ENCODE peak calls at places on chromosomes 3 and 15, in eight cellular contexts. P, K, Q, S, L, U, J and B are unnamed samples.

GRCh38 chr3:11010406-11011165 is 18.0 kb downstream of the SLC6A1 start:
- DNase-seq in L (no peak), J (no peak), Q (no peak), K (no peak), U (no peak), S (no peak), P (no peak), B (no peak)

GRCh38 chr3:183100376-183100775 is 1.1 kb upstream of the MCCC1 start:
- DNase-seq in U (no peak), S (peak; percentile 17), L (no peak), Q (no peak), P (no peak), K (no peak), J (no peak), B (peak; percentile 53)

GRCh38 chr3:18386274-18386673 is 38.9 kb downstream of the SATB1 start:
- DNase-seq in K (no peak), Q (no peak), L (no peak), S (no peak), U (no peak), P (no peak), J (no peak), B (no peak)

GRCh38 chr3:120448707-120449650 is 1.8 kb downstream of the FSTL1 start:
- DNase-seq in Q (peak; percentile 22), K (no peak), L (no peak), P (no peak), S (no peak), J (peak; percentile 44), U (no peak), B (no peak)

GRCh38 chr15:94671845-94672524 is 440.6 kb downstream of the MCTP2 start:
- DNase-seq in L (no peak), J (no peak), S (no peak), U (no peak), P (no peak), Q (no peak), K (no peak), B (no peak)

GRCh38 chr15:63501256-63502089 is 2.9 kb upstream of the USP3 start:
- DNase-seq in S (no peak), K (no peak), Q (peak; percentile 83), J (peak; percentile 86), L (no peak), U (no peak), P (no peak), B (peak; percentile 82)

GRCh38 chr3:112778298-112779008 is 68.2 kb downstream of the CD200R1L start:
- DNase-seq in K (no peak), P (no peak), Q (peak; percentile 59), J (no peak), L (no peak), S (no peak), U (peak; percentile 24), B (no peak)

GRCh38 chr3:109382573-109382972 is 45.2 kb upstream of the DPPA4 start:
- DNase-seq in K (no peak), S (no peak), J (no peak), U (no peak), P (no peak), Q (no peak), L (no peak), B (no peak)

GRCh38 chr3:151410891-151411559 is 26.5 kb upstream of the P2RY12 start:
- DNase-seq in Q (no peak), S (no peak), J (no peak), U (no peak), P (no peak), L (no peak), K (no peak), B (no peak)

GRCh38 chr3:41158947-41159346 is 40.4 kb upstream of the CTNNB1 start:
- DNase-seq in L (no peak), U (no peak), J (no peak), Q (peak; percentile 58), S (no peak), K (no peak), P (no peak), B (no peak)

GRCh38 chr3:126056681-126057546 is 27.0 kb downstream of the SLC41A3 start:
- DNase-seq in K (no peak), L (no peak), Q (peak; percentile 55), J (peak; percentile 48), S (no peak), U (no peak), P (no peak), B (no peak)

GRCh38 chr15:59062985-59063384 is 42.0 kb upstream of the CCNB2 start:
- DNase-seq in S (no peak), Q (no peak), U (no peak), P (peak; percentile 67), J (no peak), K (no peak), L (no peak), B (no peak)

GRCh38 chr15:41809121-41809520 is 18.8 kb upstream of the JMJD7 start:
- DNase-seq in J (no peak), S (no peak), P (no peak), U (no peak), K (no peak), L (no peak), Q (no peak), B (no peak)

GRCh38 chr3:4772171-4772804 is 206.9 kb upstream of the BHLHE40 start:
- DNase-seq in L (no peak), S (no peak), Q (peak; percentile 4), K (no peak), J (peak; percentile 82), P (peak; percentile 17), U (no peak), B (peak; percentile 90)

GRCh38 chr3:150951923-150952322 is 20.6 kb downstream of the CLRN1 start:
- DNase-seq in J (no peak), S (no peak), U (no peak), Q (no peak), L (no peak), P (no peak), K (no peak), B (no peak)

GRCh38 chr15:82315519-82316246 is 33.6 kb downstream of the GOLGA6L10 start:
- DNase-seq in Q (no peak), S (no peak), K (no peak), J (peak; percentile 41), L (no peak), U (no peak), P (no peak), B (no peak)

GRCh38 chr15:81914734-81915234 is 131.0 kb downstream of the MEX3B start:
- DNase-seq in Q (no peak), U (no peak), P (no peak), S (no peak), J (peak; percentile 51), K (no peak), L (no peak), B (no peak)

GRCh38 chr3:29286841-29287240 is 6.0 kb downstream of the RBMS3 start:
- DNase-seq in L (no peak), Q (no peak), S (peak; percentile 13), P (no peak), K (no peak), U (no peak), J (no peak), B (no peak)

GRCh38 chr3:17894434-17895060 is 152.1 kb upstream of the TBC1D5 start:
- DNase-seq in P (peak; percentile 65), K (peak; percentile 21), J (no peak), U (peak; percentile 2), S (peak; percentile 82), Q (no peak), L (no peak), B (no peak)

GRCh38 chr15:67511606-67512005 is 9.3 kb upstream of the C15orf61 start:
- DNase-seq in J (no peak), P (no peak), K (peak; percentile 11), Q (no peak), S (no peak), U (no peak), L (no peak), B (no peak)

GRCh38 chr15:63308947-63309346 is 31.5 kb downstream of the APH1B start:
- DNase-seq in P (no peak), Q (no peak), K (no peak), S (no peak), J (no peak), U (no peak), L (no peak), B (no peak)

GRCh38 chr15:91522609-91523332 is 330.7 kb upstream of the SLCO3A1 start:
- DNase-seq in L (no peak), Q (peak; percentile 29), J (no peak), U (no peak), K (no peak), S (no peak), P (peak; percentile 28), B (no peak)

GRCh38 chr15:26050979-26051378 is 187.9 kb upstream of the ATP10A start:
- DNase-seq in Q (no peak), K (no peak), L (no peak), J (no peak), P (no peak), S (no peak), U (no peak), B (no peak)

GRCh38 chr3:8851703-8852102 is 82.3 kb upstream of the OXTR start:
- DNase-seq in U (no peak), J (no peak), Q (no peak), L (no peak), K (no peak), S (no peak), P (no peak), B (no peak)